ENCODE peak calls at places on chromosome 6, in ten cellular contexts. One of them, this sample, is unnamed.
A peak's percentile ranks its signal among the peaks of the same experiment; 100 is the strongest.

GRCh38 chr6:1200706-1201105 is 111.2 kb upstream of the FOXQ1 start:
- DNase-seq in CD8-positive, alpha-beta T cell: no peak
- DNase-seq in kidney epithelial cell: no peak
- DNase-seq in naive thymus-derived CD4-positive, alpha-beta T cell: no peak
- DNase-seq in GM23248: peak; percentile 9
- DNase-seq in Peyer's patch: no peak
- DNase-seq in iPS DF 6.9: no peak
- DNase-seq in ovary: no peak
- DNase-seq in lower lobe of right lung: no peak
- DNase-seq in breast epithelium: no peak
- DNase-seq in this sample: no peak

GRCh38 chr6:67141012-67141411 is 1434.0 kb upstream of the EYS start:
- DNase-seq in CD8-positive, alpha-beta T cell: no peak
- DNase-seq in kidney epithelial cell: no peak
- DNase-seq in naive thymus-derived CD4-positive, alpha-beta T cell: no peak
- DNase-seq in GM23248: no peak
- DNase-seq in Peyer's patch: no peak
- DNase-seq in iPS DF 6.9: no peak
- DNase-seq in ovary: no peak
- DNase-seq in lower lobe of right lung: no peak
- DNase-seq in breast epithelium: no peak
- DNase-seq in this sample: peak; percentile 89

GRCh38 chr6:41379314-41379713 is 43.9 kb downstream of the NCR2 start:
- DNase-seq in CD8-positive, alpha-beta T cell: no peak
- DNase-seq in kidney epithelial cell: no peak
- DNase-seq in naive thymus-derived CD4-positive, alpha-beta T cell: no peak
- DNase-seq in GM23248: no peak
- DNase-seq in Peyer's patch: no peak
- DNase-seq in iPS DF 6.9: no peak
- DNase-seq in ovary: no peak
- DNase-seq in lower lobe of right lung: no peak
- DNase-seq in breast epithelium: no peak
- DNase-seq in this sample: no peak

GRCh38 chr6:44415424-44415823 is 27.9 kb downstream of the CDC5L start:
- DNase-seq in CD8-positive, alpha-beta T cell: no peak
- DNase-seq in kidney epithelial cell: no peak
- DNase-seq in naive thymus-derived CD4-positive, alpha-beta T cell: no peak
- DNase-seq in GM23248: no peak
- DNase-seq in Peyer's patch: no peak
- DNase-seq in iPS DF 6.9: no peak
- DNase-seq in ovary: no peak
- DNase-seq in lower lobe of right lung: no peak
- DNase-seq in breast epithelium: no peak
- DNase-seq in this sample: no peak

GRCh38 chr6:147586044-147586443 is 77.6 kb downstream of the SAMD5 start:
- DNase-seq in CD8-positive, alpha-beta T cell: no peak
- DNase-seq in kidney epithelial cell: no peak
- DNase-seq in naive thymus-derived CD4-positive, alpha-beta T cell: no peak
- DNase-seq in GM23248: peak; percentile 1
- DNase-seq in Peyer's patch: no peak
- DNase-seq in iPS DF 6.9: no peak
- DNase-seq in ovary: peak; percentile 46
- DNase-seq in lower lobe of right lung: no peak
- DNase-seq in breast epithelium: no peak
- DNase-seq in this sample: no peak

GRCh38 chr6:166459272-166459671 is 76.5 kb upstream of the MPC1 start:
- DNase-seq in CD8-positive, alpha-beta T cell: no peak
- DNase-seq in kidney epithelial cell: no peak
- DNase-seq in naive thymus-derived CD4-positive, alpha-beta T cell: no peak
- DNase-seq in GM23248: no peak
- DNase-seq in Peyer's patch: no peak
- DNase-seq in iPS DF 6.9: no peak
- DNase-seq in ovary: no peak
- DNase-seq in lower lobe of right lung: no peak
- DNase-seq in breast epithelium: no peak
- DNase-seq in this sample: no peak

GRCh38 chr6:75776461-75776860 is 27.4 kb downstream of the MYO6 start:
- DNase-seq in CD8-positive, alpha-beta T cell: no peak
- DNase-seq in kidney epithelial cell: no peak
- DNase-seq in naive thymus-derived CD4-positive, alpha-beta T cell: no peak
- DNase-seq in GM23248: no peak
- DNase-seq in Peyer's patch: no peak
- DNase-seq in iPS DF 6.9: no peak
- DNase-seq in ovary: no peak
- DNase-seq in lower lobe of right lung: no peak
- DNase-seq in breast epithelium: no peak
- DNase-seq in this sample: no peak

GRCh38 chr6:20610636-20611200 is 76.5 kb downstream of the CDKAL1 start:
- DNase-seq in CD8-positive, alpha-beta T cell: no peak
- DNase-seq in kidney epithelial cell: no peak
- DNase-seq in naive thymus-derived CD4-positive, alpha-beta T cell: no peak
- DNase-seq in GM23248: peak; percentile 47
- DNase-seq in Peyer's patch: no peak
- DNase-seq in iPS DF 6.9: no peak
- DNase-seq in ovary: no peak
- DNase-seq in lower lobe of right lung: no peak
- DNase-seq in breast epithelium: no peak
- DNase-seq in this sample: peak; percentile 22

GRCh38 chr6:156928126-156928525 is 150.9 kb downstream of the ARID1B start:
- DNase-seq in CD8-positive, alpha-beta T cell: no peak
- DNase-seq in kidney epithelial cell: no peak
- DNase-seq in naive thymus-derived CD4-positive, alpha-beta T cell: no peak
- DNase-seq in GM23248: no peak
- DNase-seq in Peyer's patch: no peak
- DNase-seq in iPS DF 6.9: no peak
- DNase-seq in ovary: no peak
- DNase-seq in lower lobe of right lung: no peak
- DNase-seq in breast epithelium: no peak
- DNase-seq in this sample: no peak

GRCh38 chr6:37242429-37243052 is 15.0 kb upstream of the TBC1D22B start:
- DNase-seq in CD8-positive, alpha-beta T cell: no peak
- DNase-seq in kidney epithelial cell: peak; percentile 99
- DNase-seq in naive thymus-derived CD4-positive, alpha-beta T cell: no peak
- DNase-seq in GM23248: peak; percentile 97
- DNase-seq in Peyer's patch: peak; percentile 66
- DNase-seq in iPS DF 6.9: no peak
- DNase-seq in ovary: no peak
- DNase-seq in lower lobe of right lung: no peak
- DNase-seq in breast epithelium: no peak
- DNase-seq in this sample: no peak

GRCh38 chr6:112289039-112289566 is 34.7 kb upstream of the LAMA4 start:
- DNase-seq in CD8-positive, alpha-beta T cell: no peak
- DNase-seq in kidney epithelial cell: no peak
- DNase-seq in naive thymus-derived CD4-positive, alpha-beta T cell: no peak
- DNase-seq in GM23248: peak; percentile 80
- DNase-seq in Peyer's patch: peak; percentile 50
- DNase-seq in iPS DF 6.9: no peak
- DNase-seq in ovary: peak; percentile 72
- DNase-seq in lower lobe of right lung: peak; percentile 40
- DNase-seq in breast epithelium: no peak
- DNase-seq in this sample: no peak

GRCh38 chr6:121492536-121492935 is 57.1 kb downstream of the GJA1 start:
- DNase-seq in CD8-positive, alpha-beta T cell: no peak
- DNase-seq in kidney epithelial cell: no peak
- DNase-seq in naive thymus-derived CD4-positive, alpha-beta T cell: no peak
- DNase-seq in GM23248: no peak
- DNase-seq in Peyer's patch: no peak
- DNase-seq in iPS DF 6.9: no peak
- DNase-seq in ovary: no peak
- DNase-seq in lower lobe of right lung: no peak
- DNase-seq in breast epithelium: no peak
- DNase-seq in this sample: no peak

GRCh38 chr6:43355862-43356590 is 13.4 kb downstream of the ZNF318 start:
- DNase-seq in CD8-positive, alpha-beta T cell: no peak
- DNase-seq in kidney epithelial cell: no peak
- DNase-seq in naive thymus-derived CD4-positive, alpha-beta T cell: no peak
- DNase-seq in GM23248: peak; percentile 40
- DNase-seq in Peyer's patch: peak; percentile 55
- DNase-seq in iPS DF 6.9: no peak
- DNase-seq in ovary: no peak
- DNase-seq in lower lobe of right lung: no peak
- DNase-seq in breast epithelium: no peak
- DNase-seq in this sample: no peak

GRCh38 chr6:43361269-43361668 is 8.2 kb downstream of the ZNF318 start:
- DNase-seq in CD8-positive, alpha-beta T cell: no peak
- DNase-seq in kidney epithelial cell: no peak
- DNase-seq in naive thymus-derived CD4-positive, alpha-beta T cell: no peak
- DNase-seq in GM23248: no peak
- DNase-seq in Peyer's patch: no peak
- DNase-seq in iPS DF 6.9: no peak
- DNase-seq in ovary: no peak
- DNase-seq in lower lobe of right lung: no peak
- DNase-seq in breast epithelium: no peak
- DNase-seq in this sample: no peak

GRCh38 chr6:43359381-43359780 is 10.1 kb downstream of the ZNF318 start:
- DNase-seq in CD8-positive, alpha-beta T cell: no peak
- DNase-seq in kidney epithelial cell: no peak
- DNase-seq in naive thymus-derived CD4-positive, alpha-beta T cell: no peak
- DNase-seq in GM23248: peak; percentile 52
- DNase-seq in Peyer's patch: no peak
- DNase-seq in iPS DF 6.9: no peak
- DNase-seq in ovary: no peak
- DNase-seq in lower lobe of right lung: no peak
- DNase-seq in breast epithelium: no peak
- DNase-seq in this sample: no peak

DNA sequence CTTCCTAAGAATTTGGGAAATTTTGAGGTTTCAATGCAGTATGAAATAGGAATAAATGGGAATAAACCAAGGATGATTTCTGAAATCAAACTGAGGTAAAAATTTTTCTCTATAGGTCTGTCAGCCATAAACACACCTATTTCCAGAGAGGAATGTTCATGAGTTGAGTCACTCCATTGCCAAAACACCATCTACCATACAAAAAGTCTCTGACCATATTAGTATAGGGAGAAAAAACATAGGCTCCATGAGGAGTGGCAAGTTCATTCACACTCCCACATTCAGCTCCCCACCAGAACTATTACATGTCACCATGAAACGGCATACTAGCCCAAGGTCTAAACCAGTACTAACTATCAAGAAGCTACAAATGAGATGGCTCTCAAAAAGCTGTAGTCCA is 9.6 kb downstream of the ZNF318 start:
- DNase-seq in CD8-positive, alpha-beta T cell: no peak
- DNase-seq in kidney epithelial cell: no peak
- DNase-seq in naive thymus-derived CD4-positive, alpha-beta T cell: no peak
- DNase-seq in GM23248: no peak
- DNase-seq in Peyer's patch: no peak
- DNase-seq in iPS DF 6.9: no peak
- DNase-seq in ovary: no peak
- DNase-seq in lower lobe of right lung: no peak
- DNase-seq in breast epithelium: no peak
- DNase-seq in this sample: no peak
- H3K36me3 ChIP-seq in CD8-positive, alpha-beta T cell: peaks cover 29% of the 10 kb centered on the region
- H3K36me3 ChIP-seq in kidney epithelial cell: no peaks in the 10 kb centered on the region
- H3K36me3 ChIP-seq in naive thymus-derived CD4-positive, alpha-beta T cell: peaks cover 63% of the 10 kb centered on the region
- H3K36me3 ChIP-seq in GM23248: peaks cover 22% of the 10 kb centered on the region
- H3K36me3 ChIP-seq in Peyer's patch: no peaks in the 10 kb centered on the region
- H3K36me3 ChIP-seq in iPS DF 6.9: peaks cover 9% of the 10 kb centered on the region
- H3K36me3 ChIP-seq in ovary: no peaks in the 10 kb centered on the region
- H3K36me3 ChIP-seq in lower lobe of right lung: peaks cover 86% of the 10 kb centered on the region
- H3K36me3 ChIP-seq in breast epithelium: peaks cover 3% of the 10 kb centered on the region
- H3K36me3 ChIP-seq in this sample: peaks cover 73% of the 10 kb centered on the region

GRCh38 chr6:27290065-27290849 is 21.8 kb downstream of the POM121L2 start:
- DNase-seq in CD8-positive, alpha-beta T cell: no peak
- DNase-seq in kidney epithelial cell: no peak
- DNase-seq in naive thymus-derived CD4-positive, alpha-beta T cell: no peak
- DNase-seq in GM23248: no peak
- DNase-seq in Peyer's patch: no peak
- DNase-seq in iPS DF 6.9: no peak
- DNase-seq in ovary: no peak
- DNase-seq in lower lobe of right lung: no peak
- DNase-seq in breast epithelium: no peak
- DNase-seq in this sample: peak; percentile 3

GRCh38 chr6:27281569-27281968 is 30.5 kb downstream of the POM121L2 start:
- DNase-seq in CD8-positive, alpha-beta T cell: no peak
- DNase-seq in kidney epithelial cell: no peak
- DNase-seq in naive thymus-derived CD4-positive, alpha-beta T cell: no peak
- DNase-seq in GM23248: no peak
- DNase-seq in Peyer's patch: no peak
- DNase-seq in iPS DF 6.9: no peak
- DNase-seq in ovary: no peak
- DNase-seq in lower lobe of right lung: no peak
- DNase-seq in breast epithelium: no peak
- DNase-seq in this sample: no peak

GRCh38 chr6:27287751-27288135 is 24.3 kb downstream of the POM121L2 start:
- DNase-seq in CD8-positive, alpha-beta T cell: no peak
- DNase-seq in kidney epithelial cell: no peak
- DNase-seq in naive thymus-derived CD4-positive, alpha-beta T cell: no peak
- DNase-seq in GM23248: no peak
- DNase-seq in Peyer's patch: no peak
- DNase-seq in iPS DF 6.9: no peak
- DNase-seq in ovary: no peak
- DNase-seq in lower lobe of right lung: no peak
- DNase-seq in breast epithelium: no peak
- DNase-seq in this sample: no peak

GRCh38 chr6:27288136-27289044 is 23.7 kb downstream of the POM121L2 start:
- DNase-seq in CD8-positive, alpha-beta T cell: no peak
- DNase-seq in kidney epithelial cell: no peak
- DNase-seq in naive thymus-derived CD4-positive, alpha-beta T cell: no peak
- DNase-seq in GM23248: no peak
- DNase-seq in Peyer's patch: no peak
- DNase-seq in iPS DF 6.9: no peak
- DNase-seq in ovary: no peak
- DNase-seq in lower lobe of right lung: no peak
- DNase-seq in breast epithelium: no peak
- DNase-seq in this sample: no peak

GRCh38 chr6:27286141-27286540 is 25.9 kb downstream of the POM121L2 start:
- DNase-seq in CD8-positive, alpha-beta T cell: no peak
- DNase-seq in kidney epithelial cell: no peak
- DNase-seq in naive thymus-derived CD4-positive, alpha-beta T cell: no peak
- DNase-seq in GM23248: no peak
- DNase-seq in Peyer's patch: no peak
- DNase-seq in iPS DF 6.9: no peak
- DNase-seq in ovary: no peak
- DNase-seq in lower lobe of right lung: no peak
- DNase-seq in breast epithelium: no peak
- DNase-seq in this sample: no peak
- H3K27me3 ChIP-seq in CD8-positive, alpha-beta T cell: peaks cover 67% of the 10 kb centered on the region
- H3K27me3 ChIP-seq in kidney epithelial cell: peaks cover 51% of the 10 kb centered on the region
- H3K27me3 ChIP-seq in naive thymus-derived CD4-positive, alpha-beta T cell: peaks cover 63% of the 10 kb centered on the region
- H3K27me3 ChIP-seq in GM23248: peaks cover 86% of the 10 kb centered on the region
- H3K27me3 ChIP-seq in Peyer's patch: peaks cover 45% of the 10 kb centered on the region
- H3K27me3 ChIP-seq in iPS DF 6.9: peaks cover 1% of the 10 kb centered on the region
- H3K27me3 ChIP-seq in ovary: no peaks in the 10 kb centered on the region
- H3K27me3 ChIP-seq in lower lobe of right lung: peaks cover 99% of the 10 kb centered on the region
- H3K27me3 ChIP-seq in breast epithelium: no peaks in the 10 kb centered on the region
- H3K27me3 ChIP-seq in this sample: no peaks in the 10 kb centered on the region

GRCh38 chr6:98844244-98845161 is 10.1 kb downstream of the POU3F2 start:
- DNase-seq in CD8-positive, alpha-beta T cell: no peak
- DNase-seq in kidney epithelial cell: no peak
- DNase-seq in naive thymus-derived CD4-positive, alpha-beta T cell: no peak
- DNase-seq in GM23248: no peak
- DNase-seq in Peyer's patch: no peak
- DNase-seq in iPS DF 6.9: no peak
- DNase-seq in ovary: no peak
- DNase-seq in lower lobe of right lung: no peak
- DNase-seq in breast epithelium: no peak
- DNase-seq in this sample: peak; percentile 62
- H3K4me3 ChIP-seq in CD8-positive, alpha-beta T cell: no peak overlapping the region
- H3K4me3 ChIP-seq in kidney epithelial cell: no peak overlapping the region
- H3K4me3 ChIP-seq in naive thymus-derived CD4-positive, alpha-beta T cell: no peak overlapping the region
- H3K4me3 ChIP-seq in GM23248: peak overlapping the region; percentile 67
- H3K4me3 ChIP-seq in Peyer's patch: peak overlapping the region; percentile 24
- H3K4me3 ChIP-seq in iPS DF 6.9: peak overlapping the region; percentile 31
- H3K4me3 ChIP-seq in ovary: no peak overlapping the region
- H3K4me3 ChIP-seq in lower lobe of right lung: peak overlapping the region; percentile 32
- H3K4me3 ChIP-seq in breast epithelium: peak overlapping the region; percentile 38
- H3K4me3 ChIP-seq in this sample: peak overlapping the region; percentile 39

GRCh38 chr6:57217270-57217669 is 4.8 kb downstream of the RAB23 start:
- DNase-seq in CD8-positive, alpha-beta T cell: no peak
- DNase-seq in kidney epithelial cell: no peak
- DNase-seq in naive thymus-derived CD4-positive, alpha-beta T cell: no peak
- DNase-seq in GM23248: no peak
- DNase-seq in Peyer's patch: no peak
- DNase-seq in iPS DF 6.9: no peak
- DNase-seq in ovary: no peak
- DNase-seq in lower lobe of right lung: no peak
- DNase-seq in breast epithelium: no peak
- DNase-seq in this sample: no peak
- H3K36me3 ChIP-seq in CD8-positive, alpha-beta T cell: no peaks in the 10 kb centered on the region
- H3K36me3 ChIP-seq in kidney epithelial cell: no peaks in the 10 kb centered on the region
- H3K36me3 ChIP-seq in naive thymus-derived CD4-positive, alpha-beta T cell: peaks cover 3% of the 10 kb centered on the region
- H3K36me3 ChIP-seq in GM23248: peaks cover 11% of the 10 kb centered on the region
- H3K36me3 ChIP-seq in Peyer's patch: no peaks in the 10 kb centered on the region
- H3K36me3 ChIP-seq in iPS DF 6.9: no peaks in the 10 kb centered on the region
- H3K36me3 ChIP-seq in ovary: no peaks in the 10 kb centered on the region
- H3K36me3 ChIP-seq in lower lobe of right lung: no peaks in the 10 kb centered on the region
- H3K36me3 ChIP-seq in breast epithelium: no peaks in the 10 kb centered on the region
- H3K36me3 ChIP-seq in this sample: no peaks in the 10 kb centered on the region